ENCODE peak calls at places on chromosomes 5 and 9, in nine cellular contexts. U is left ventricle myocardium inferior; Y is transverse colon; G is neural progenitor cell; X is CD8-positive, alpha-beta memory T cell; I is upper lobe of right lung; H is SK-N-SH; N is hepatocyte; T is psoas muscle. R is an unnamed sample. For H3K4me1 and H3K27me3, the result is how much of the 10 kb centered on the place peaks cover.

GRCh38 chr9:20297646-20298084 is 324.6 kb downstream of the MLLT3 start:
- DNase-seq in U (no peak), T (no peak), X (no peak), G (no peak), I (no peak), Y (peak), N (peak), H (no peak), R (no peak)

GRCh38 chr5:142143878-142144277 is 35.3 kb downstream of the NDFIP1 start:
- DNase-seq in N (peak), X (peak), I (no peak), H (peak), U (no peak), G (peak), Y (no peak), T (no peak), R (no peak)

GRCh38 chr9:97557606-97558095 is 56.2 kb downstream of the TMOD1 start:
- DNase-seq in G (no peak), U (peak), H (peak), T (peak), Y (peak), I (peak), N (peak), X (no peak), R (peak)

GRCh38 chr9:37512439-37512838 is 26.7 kb downstream of the POLR1E start:
- DNase-seq in U (no peak), T (no peak), X (peak), Y (no peak), G (no peak), H (no peak), N (no peak), I (no peak), R (no peak)

GRCh38 chr9:11328326-11328725 is 715.5 kb upstream of the PTPRD start:
- DNase-seq in N (no peak), X (no peak), Y (no peak), H (no peak), G (no peak), U (no peak), T (no peak), I (no peak), R (no peak)

GRCh38 chr5:72515211-72515610 is 8.0 kb upstream of the ZNF366 start:
- DNase-seq in G (no peak), U (no peak), X (no peak), H (no peak), Y (no peak), I (no peak), N (no peak), T (peak), R (no peak)

GRCh38 chr5:62460578-62460983 is 48.0 kb downstream of the IPO11 start:
- DNase-seq in N (peak), I (no peak), X (peak), U (no peak), H (peak), T (no peak), Y (no peak), G (peak), R (no peak)

GRCh38 chr9:112002847-112003457 is 106.3 kb downstream of the UGCG start:
- DNase-seq in H (no peak), I (no peak), Y (no peak), X (no peak), G (no peak), U (no peak), T (no peak), N (no peak), R (no peak)

GRCh38 chr9:79638806-79639205 is 67.0 kb downstream of the TLE4 start:
- DNase-seq in T (no peak), G (no peak), I (no peak), U (no peak), N (no peak), Y (no peak), H (no peak), X (no peak), R (no peak)

GRCh38 chr9:68870049-68870448 is 143.9 kb downstream of the PRKACG start:
- DNase-seq in N (no peak), X (no peak), I (no peak), Y (no peak), H (no peak), G (no peak), T (no peak), U (no peak), R (no peak)

GRCh38 chr5:93964421-93964820 is 223.0 kb upstream of the POU5F2 start:
- DNase-seq in Y (no peak), I (no peak), N (no peak), U (no peak), T (no peak), X (no peak), H (no peak), G (no peak), R (no peak)
- H3K4me3 ChIP-seq in Y (no peak), I (no peak), N (no peak), U (no peak), T (no peak), X (no peak), H (no peak), G (no peak), R (no peak)

GRCh38 chr9:130197888-130198287 is 25.7 kb downstream of the NCS1 start:
- DNase-seq in I (no peak), H (no peak), X (no peak), G (no peak), Y (no peak), N (no peak), T (no peak), U (no peak), R (no peak)
- H3K4me1 ChIP-seq in I (under half), H (under half), X (under half), G (under half), Y (under half), N (under half), T (under half), U (under half), R (under half)

GRCh38 chr5:97658116-97658900 is 475.3 kb upstream of the RIOK2 start:
- DNase-seq in N (no peak), T (no peak), X (no peak), H (no peak), G (no peak), Y (no peak), U (no peak), I (no peak), R (no peak)
- H3K27me3 ChIP-seq in N (under half), T (under half), X (under half), H (under half), G (under half), Y (under half), U (under half), I (under half), R (under half)

DNA sequence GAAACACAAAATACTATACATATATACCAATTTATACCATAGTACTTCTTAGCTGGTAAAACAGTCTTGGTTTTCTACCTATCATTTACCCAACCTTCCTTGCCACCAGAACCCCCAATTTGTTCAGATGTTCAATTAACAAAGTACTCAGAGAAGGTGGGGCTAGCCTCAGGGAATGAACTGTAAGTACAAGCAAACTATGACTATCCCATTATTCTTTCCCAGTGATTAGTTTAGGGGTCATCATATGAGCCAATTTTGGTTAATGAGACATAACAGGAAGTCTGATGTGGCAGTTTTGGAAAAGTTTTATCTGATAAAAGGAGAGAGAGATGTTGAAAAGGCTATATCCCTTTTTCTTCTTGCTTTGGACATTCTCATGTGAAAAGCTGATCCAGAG is 125.8 kb downstream of the DTWD2 start:
- DNase-seq in X (no peak), G (no peak), H (no peak), N (no peak), U (no peak), Y (no peak), I (no peak), T (no peak), R (no peak)
- H3K4me3 ChIP-seq in X (no peak), G (no peak), H (no peak), N (no peak), U (no peak), Y (no peak), I (no peak), T (no peak), R (no peak)

DNA sequence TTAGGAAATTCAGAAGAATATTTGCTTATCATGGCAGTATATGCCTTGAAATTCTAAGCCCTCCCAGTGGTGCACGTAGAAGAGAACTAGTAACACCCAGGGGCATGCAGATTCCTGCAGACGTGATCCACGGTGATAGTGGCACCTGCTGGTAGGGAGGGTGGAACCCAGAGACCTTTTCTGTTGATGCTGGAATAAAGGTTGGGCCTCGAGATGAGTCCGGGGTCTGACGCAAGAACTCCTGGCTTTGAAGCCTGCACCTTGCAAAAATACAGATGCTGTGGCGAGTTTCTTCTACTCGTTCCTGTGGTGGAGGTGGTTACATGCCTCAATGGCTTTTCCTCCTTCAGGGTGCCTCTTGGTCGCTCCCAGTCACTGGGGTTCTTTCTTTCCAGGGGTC is 39.5 kb upstream of the PHF2 start:
- DNase-seq in Y (no peak), H (no peak), T (no peak), I (no peak), X (no peak), U (no peak), G (peak), N (no peak), R (no peak)
- H3K4me1 ChIP-seq in Y (under half), H (under half), T (under half), I (under half), X (under half), U (under half), G (under half), N (under half), R (under half)

DNA sequence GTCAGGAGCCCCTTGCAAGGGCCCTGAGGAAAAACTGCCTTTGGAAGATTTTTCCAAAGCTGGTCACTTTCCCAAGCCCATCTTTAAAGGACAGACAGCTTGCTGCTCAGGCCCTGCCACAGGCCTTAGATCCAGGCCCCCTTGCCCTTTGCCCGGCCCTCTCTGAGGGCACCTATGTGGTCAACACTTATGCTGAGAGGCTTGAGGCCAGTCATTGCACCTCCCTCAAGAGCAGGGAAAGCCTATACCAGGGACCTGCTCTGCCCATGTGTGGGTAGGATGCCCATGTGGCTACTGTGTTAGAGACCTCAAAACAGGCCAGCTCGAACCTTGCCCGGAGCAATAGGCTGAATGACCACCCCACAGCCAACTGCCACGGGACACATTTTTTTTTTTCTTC is 3.7 kb downstream of the TCF7 start:
- DNase-seq in G (no peak), N (no peak), I (no peak), X (no peak), Y (no peak), T (no peak), H (no peak), U (no peak), R (no peak)
- H3K27me3 ChIP-seq in G (under half), N (under half), I (under half), X (under half), Y (under half), T (under half), H (under half), U (under half), R (under half)